ENCODE peak calls at places on chromosome 15, in four cellular contexts. One of them, this sample, is unnamed.

GRCh38 chr15:31128919-31129768 is 27.6 kb upstream of the TRPM1 start:
- DNase-seq in K562: peak
- DNase-seq in HepG2: peak
- DNase-seq in PC-3: peak
- DNase-seq in this sample: peak

GRCh38 chr15:54131410-54131809 is 153.2 kb downstream of the UNC13C start:
- DNase-seq in PC-3: peak
- DNase-seq in HepG2: no peak
- DNase-seq in K562: no peak
- DNase-seq in this sample: no peak

GRCh38 chr15:98938105-98938417 is 69.5 kb downstream of the PGPEP1L start:
- DNase-seq in K562: no peak
- DNase-seq in HepG2: no peak
- DNase-seq in PC-3: no peak
- DNase-seq in this sample: no peak

GRCh38 chr15:96199111-96199510 is 131.4 kb upstream of the NR2F2 start:
- DNase-seq in PC-3: no peak
- DNase-seq in K562: no peak
- DNase-seq in HepG2: no peak
- DNase-seq in this sample: no peak

GRCh38 chr15:37112963-37113362 is 12.6 kb upstream of the MEIS2 start:
- DNase-seq in HepG2: no peak
- DNase-seq in PC-3: no peak
- DNase-seq in K562: no peak
- DNase-seq in this sample: no peak

GRCh38 chr15:67558502-67558901 is 16.0 kb downstream of the MAP2K5 start:
- DNase-seq in K562: no peak
- DNase-seq in PC-3: no peak
- DNase-seq in HepG2: no peak
- DNase-seq in this sample: peak

GRCh38 chr15:63079938-63080626 is 37.5 kb downstream of the TPM1 start:
- DNase-seq in K562: no peak
- DNase-seq in PC-3: peak
- DNase-seq in HepG2: peak
- DNase-seq in this sample: no peak

GRCh38 chr15:89017370-89018066 is 70.7 kb upstream of the ABHD2 start:
- DNase-seq in K562: peak
- DNase-seq in PC-3: peak
- DNase-seq in HepG2: peak
- DNase-seq in this sample: peak

GRCh38 chr15:72227192-72227586 is 3.8 kb downstream of the PKM start:
- DNase-seq in K562: no peak
- DNase-seq in HepG2: peak
- DNase-seq in PC-3: peak
- DNase-seq in this sample: no peak

GRCh38 chr15:80957556-80957955 is 32.1 kb downstream of the MESD start:
- DNase-seq in K562: no peak
- DNase-seq in PC-3: no peak
- DNase-seq in HepG2: no peak
- DNase-seq in this sample: no peak

GRCh38 chr15:60363024-60363674 is 34.6 kb downstream of the ANXA2 start:
- DNase-seq in PC-3: no peak
- DNase-seq in K562: no peak
- DNase-seq in HepG2: no peak
- DNase-seq in this sample: no peak

GRCh38 chr15:79957741-79958140 is 13.3 kb downstream of the BCL2A1 start:
- DNase-seq in PC-3: no peak
- DNase-seq in K562: no peak
- DNase-seq in HepG2: no peak
- DNase-seq in this sample: no peak

GRCh38 chr15:38589502-38589901 is 24.9 kb upstream of the RASGRP1 start:
- DNase-seq in HepG2: no peak
- DNase-seq in PC-3: peak
- DNase-seq in K562: peak
- DNase-seq in this sample: no peak

GRCh38 chr15:73996939-73997338 is 2.4 kb downstream of the PML start:
- DNase-seq in K562: no peak
- DNase-seq in PC-3: no peak
- DNase-seq in HepG2: no peak
- DNase-seq in this sample: no peak

GRCh38 chr15:61301701-61302100 is 72.6 kb upstream of the RORA start:
- DNase-seq in PC-3: no peak
- DNase-seq in K562: no peak
- DNase-seq in HepG2: no peak
- DNase-seq in this sample: no peak

GRCh38 chr15:39837454-39837853 is 54.8 kb upstream of the FSIP1 start:
- DNase-seq in HepG2: no peak
- DNase-seq in K562: no peak
- DNase-seq in PC-3: no peak
- DNase-seq in this sample: no peak

GRCh38 chr15:55703873-55704285 is 39.1 kb downstream of the PRTG start:
- DNase-seq in HepG2: no peak
- DNase-seq in PC-3: no peak
- DNase-seq in K562: no peak
- DNase-seq in this sample: no peak

GRCh38 chr15:38127306-38127731 is 125.3 kb upstream of the SPRED1 start:
- DNase-seq in PC-3: peak
- DNase-seq in K562: no peak
- DNase-seq in HepG2: no peak
- DNase-seq in this sample: no peak

GRCh38 chr15:29687204-29687768 is 135.0 kb downstream of the TJP1 start:
- DNase-seq in PC-3: peak
- DNase-seq in K562: no peak
- DNase-seq in HepG2: no peak
- DNase-seq in this sample: no peak

GRCh38 chr15:90870354-90871096 is 2.1 kb downstream of the FURIN start:
- DNase-seq in K562: no peak
- DNase-seq in PC-3: no peak
- DNase-seq in HepG2: no peak
- DNase-seq in this sample: no peak

GRCh38 chr15:35852818-35853624 is 307.1 kb upstream of the DPH6 start:
- DNase-seq in PC-3: no peak
- DNase-seq in HepG2: no peak
- DNase-seq in K562: no peak
- DNase-seq in this sample: no peak

GRCh38 chr15:52485290-52485689 is 43.4 kb downstream of the MYO5A start:
- DNase-seq in PC-3: no peak
- DNase-seq in HepG2: no peak
- DNase-seq in K562: no peak
- DNase-seq in this sample: no peak

GRCh38 chr15:99365232-99365631 is 114.0 kb downstream of the LRRC28 start:
- DNase-seq in K562: no peak
- DNase-seq in PC-3: no peak
- DNase-seq in HepG2: no peak
- DNase-seq in this sample: no peak

GRCh38 chr15:33292718-33293307 is 18.0 kb upstream of the RYR3 start:
- DNase-seq in HepG2: peak
- DNase-seq in PC-3: peak
- DNase-seq in K562: peak
- DNase-seq in this sample: peak

GRCh38 chr15:88635343-88635742 is 3.5 kb upstream of the ISG20 start:
- DNase-seq in HepG2: no peak
- DNase-seq in K562: no peak
- DNase-seq in PC-3: no peak
- DNase-seq in this sample: no peak

GRCh38 chr15:31158858-31159569 is 57.5 kb upstream of the TRPM1 start:
- DNase-seq in PC-3: no peak
- DNase-seq in K562: no peak
- DNase-seq in HepG2: no peak
- DNase-seq in this sample: no peak

GRCh38 chr15:62740141-62741004 is 302.2 kb upstream of the TPM1 start:
- DNase-seq in K562: no peak
- DNase-seq in HepG2: no peak
- DNase-seq in PC-3: no peak
- DNase-seq in this sample: no peak

GRCh38 chr15:79401301-79401700 is 30.8 kb upstream of the MINAR1 start:
- DNase-seq in HepG2: no peak
- DNase-seq in PC-3: no peak
- DNase-seq in K562: no peak
- DNase-seq in this sample: no peak

GRCh38 chr15:90697180-90697579 is 20.0 kb upstream of the BLM start:
- DNase-seq in PC-3: no peak
- DNase-seq in HepG2: no peak
- DNase-seq in K562: no peak
- DNase-seq in this sample: no peak

GRCh38 chr15:81809543-81809942 is 236.3 kb downstream of the MEX3B start:
- DNase-seq in PC-3: peak
- DNase-seq in HepG2: peak
- DNase-seq in K562: peak
- DNase-seq in this sample: peak

GRCh38 chr15:75059607-75060006 is 36.2 kb downstream of the PPCDC start:
- DNase-seq in PC-3: no peak
- DNase-seq in HepG2: no peak
- DNase-seq in K562: no peak
- DNase-seq in this sample: no peak

GRCh38 chr15:77603616-77604406 is 28.9 kb downstream of the LINGO1 start:
- DNase-seq in HepG2: no peak
- DNase-seq in K562: no peak
- DNase-seq in PC-3: no peak
- DNase-seq in this sample: no peak

GRCh38 chr15:47754312-47754711 is 37.0 kb downstream of the SEMA6D start:
- DNase-seq in PC-3: no peak
- DNase-seq in K562: no peak
- DNase-seq in HepG2: no peak
- DNase-seq in this sample: no peak

GRCh38 chr15:53962646-53963561 is 15.3 kb upstream of the UNC13C start:
- DNase-seq in K562: no peak
- DNase-seq in HepG2: peak
- DNase-seq in PC-3: peak
- DNase-seq in this sample: peak

GRCh38 chr15:68787609-68788264 is 33.0 kb downstream of the ANP32A start:
- DNase-seq in HepG2: no peak
- DNase-seq in PC-3: no peak
- DNase-seq in K562: no peak
- DNase-seq in this sample: no peak

GRCh38 chr15:36469567-36469966 is 109.9 kb upstream of the CDIN1 start:
- DNase-seq in PC-3: no peak
- DNase-seq in HepG2: no peak
- DNase-seq in K562: no peak
- DNase-seq in this sample: no peak

GRCh38 chr15:51281368-51281967 is 56.9 kb downstream of the CYP19A1 start:
- DNase-seq in K562: peak
- DNase-seq in PC-3: peak
- DNase-seq in HepG2: peak
- DNase-seq in this sample: peak

GRCh38 chr15:65409284-65409631 is 13.5 kb downstream of the IGDCC4 start:
- DNase-seq in PC-3: peak
- DNase-seq in HepG2: peak
- DNase-seq in K562: no peak
- DNase-seq in this sample: no peak

GRCh38 chr15:65406402-65407000 is 16.2 kb downstream of the IGDCC4 start:
- DNase-seq in PC-3: no peak
- DNase-seq in K562: no peak
- DNase-seq in HepG2: no peak
- DNase-seq in this sample: no peak

GRCh38 chr15:65410036-65410435 is 12.7 kb downstream of the IGDCC4 start:
- DNase-seq in HepG2: no peak
- DNase-seq in K562: no peak
- DNase-seq in PC-3: no peak
- DNase-seq in this sample: no peak

GRCh38 chr15:65410972-65411371 is 11.8 kb downstream of the IGDCC4 start:
- DNase-seq in HepG2: no peak
- DNase-seq in K562: no peak
- DNase-seq in PC-3: no peak
- DNase-seq in this sample: no peak

GRCh38 chr15:65408370-65409283 is 14.1 kb downstream of the IGDCC4 start:
- DNase-seq in HepG2: no peak
- DNase-seq in PC-3: no peak
- DNase-seq in K562: no peak
- DNase-seq in this sample: no peak
- H2AFZ ChIP-seq in HepG2: no peak
- H2AFZ ChIP-seq in PC-3: peak
- H2AFZ ChIP-seq in K562: peak
- H2AFZ ChIP-seq in this sample: no peak

DNA sequence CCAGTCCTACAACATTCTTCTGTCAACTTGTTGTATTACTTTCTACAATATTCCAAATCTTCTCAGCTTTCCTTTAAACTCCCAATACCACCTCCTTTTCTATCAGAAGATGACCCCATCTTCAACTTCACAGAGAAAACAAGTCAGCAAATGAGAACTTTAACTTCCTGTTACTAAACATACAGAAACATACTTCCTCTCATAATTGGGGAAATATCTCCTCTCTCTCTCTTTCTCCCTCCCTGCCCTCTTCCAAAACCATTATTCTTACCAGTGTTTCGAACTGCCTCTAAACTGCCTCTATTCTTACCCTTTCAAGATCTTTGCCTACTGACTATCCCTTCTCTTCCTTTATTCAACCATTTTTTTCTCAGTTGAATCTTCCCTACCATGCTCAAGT is 1.7 kb upstream of the SNAP23 start:
- DNase-seq in K562: no peak
- DNase-seq in HepG2: no peak
- DNase-seq in PC-3: no peak
- DNase-seq in this sample: no peak
- H2AFZ ChIP-seq in K562: peak
- H2AFZ ChIP-seq in HepG2: no peak
- H2AFZ ChIP-seq in PC-3: peak
- H2AFZ ChIP-seq in this sample: no peak

GRCh38 chr15:71112429-71112828 is 2.8 kb upstream of the THSD4 start:
- DNase-seq in K562: no peak
- DNase-seq in PC-3: peak
- DNase-seq in HepG2: no peak
- DNase-seq in this sample: no peak

GRCh38 chr15:71109890-71110289 is 5.4 kb upstream of the THSD4 start:
- DNase-seq in PC-3: no peak
- DNase-seq in HepG2: no peak
- DNase-seq in K562: no peak
- DNase-seq in this sample: no peak

GRCh38 chr15:71114066-71114680 is 1.1 kb upstream of the THSD4 start:
- DNase-seq in HepG2: no peak
- DNase-seq in K562: no peak
- DNase-seq in PC-3: peak
- DNase-seq in this sample: peak

GRCh38 chr15:71110800-71111565 is 4.3 kb upstream of the THSD4 start:
- DNase-seq in HepG2: no peak
- DNase-seq in PC-3: no peak
- DNase-seq in K562: no peak
- DNase-seq in this sample: no peak

DNA sequence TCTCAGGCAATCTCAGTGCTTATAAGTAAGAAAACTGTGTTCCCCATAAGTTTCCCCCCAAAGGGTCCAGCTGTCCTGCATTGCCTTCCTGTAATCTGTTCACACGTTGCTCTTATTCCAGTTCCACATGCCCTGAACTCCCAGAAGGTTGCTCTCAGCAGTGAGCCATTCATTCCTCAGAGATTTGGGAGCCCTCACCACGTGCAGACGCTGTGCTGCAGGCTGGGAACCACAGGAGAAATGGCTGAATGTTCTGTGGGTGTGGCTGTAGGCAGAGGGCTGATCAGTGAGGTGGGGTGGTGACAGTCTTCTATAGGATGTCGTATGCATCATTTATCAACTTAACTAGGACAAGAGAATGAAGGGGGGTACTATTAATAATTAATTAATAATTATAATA is 3.3 kb upstream of the THSD4 start:
- DNase-seq in HepG2: no peak
- DNase-seq in K562: no peak
- DNase-seq in PC-3: no peak
- DNase-seq in this sample: no peak
- H2AFZ ChIP-seq in HepG2: no peak
- H2AFZ ChIP-seq in K562: no peak
- H2AFZ ChIP-seq in PC-3: no peak
- H2AFZ ChIP-seq in this sample: peak

GRCh38 chr15:41284425-41285177 is 47.8 kb downstream of the OIP5 start:
- DNase-seq in PC-3: peak
- DNase-seq in HepG2: peak
- DNase-seq in K562: no peak
- DNase-seq in this sample: peak
- H2AFZ ChIP-seq in PC-3: peak
- H2AFZ ChIP-seq in HepG2: no peak
- H2AFZ ChIP-seq in K562: peak
- H2AFZ ChIP-seq in this sample: peak